ENCODE peak calls at places on chromosomes 13 and 19, in eight cellular contexts. U is stimulated activated CD8-positive, alpha-beta memory T cell treated with anti-CD3 and anti-CD28 coated beads, Interleukin-12 subunit alpha, Interleukin-12 subunit beta, amount 100 ng/mL, for 4 hours; S is activated CD8-positive, alpha-beta memory T cell treated with anti-CD3 and anti-CD28 coated beads for 1 hour; I is activated T-helper 2 cell treated with anti-CD3 and anti-CD28 coated beads, Interferon-gamma antibody, Interleukin-2, Interleukin-4, amounts not matched to agents 10 μg/mL and 5 μg/mL and 100 μg/mL, durations not matched to agents 14 hours and 24 hours and 36 hours; K is AG09319; R is cardiac muscle cell; H is activated CD4-positive, alpha-beta T cell treated with anti-CD3 and anti-CD28 coated beads for 24 hours; B is HEK293T. V is an unnamed sample.

GRCh38 chr19:6276447-6276846 is 3.3 kb downstream of the MLLT1 start:
- DNase-seq in R (peak; percentile 26), S (no peak), U (no peak), K (peak; percentile 70), H (no peak), B (no peak), I (no peak), V (no peak)

GRCh38 chr13:51674276-51674675 is 90.0 kb downstream of the WDFY2 start:
- DNase-seq in B (no peak), R (no peak), S (no peak), H (no peak), K (no peak), U (no peak), I (no peak), V (no peak)

GRCh38 chr13:21106089-21106488 is 44.7 kb upstream of the LATS2 start:
- DNase-seq in H (no peak), S (no peak), U (no peak), I (no peak), R (no peak), K (no peak), B (no peak), V (no peak)

GRCh38 chr19:27858981-27859581 is 1353.9 kb downstream of the UQCRFS1 start:
- DNase-seq in K (no peak), B (no peak), S (no peak), U (no peak), R (no peak), H (no peak), I (no peak), V (no peak)

GRCh38 chr19:46471116-46471733 is at the start of gene PNMA8A:
- DNase-seq in I (no peak), B (peak; percentile 88), U (no peak), K (no peak), R (peak; percentile 95), H (no peak), S (no peak), V (peak; percentile 45)

GRCh38 chr13:89343165-89343564 is 1672.0 kb downstream of the SLITRK5 start:
- DNase-seq in H (no peak), R (no peak), S (no peak), I (no peak), U (no peak), B (no peak), K (no peak), V (no peak)

GRCh38 chr13:66995366-66995663 is 234.8 kb downstream of the PCDH9 start:
- DNase-seq in I (no peak), B (no peak), U (no peak), S (no peak), H (no peak), R (no peak), K (no peak), V (no peak)

GRCh38 chr13:24076124-24076523 is 84.4 kb upstream of the SPATA13 start:
- DNase-seq in B (no peak), H (no peak), K (no peak), I (no peak), U (no peak), R (no peak), S (no peak), V (no peak)

GRCh38 chr19:1837625-1838105 is 10.6 kb downstream of the REXO1 start:
- DNase-seq in U (no peak), B (peak; percentile 81), I (peak; percentile 43), S (peak; percentile 47), R (peak; percentile 66), H (peak; percentile 50), K (no peak), V (no peak)

GRCh38 chr19:13053238-13053637 is 49.4 kb downstream of the LYL1 start:
- DNase-seq in S (no peak), R (no peak), H (no peak), U (no peak), B (no peak), I (no peak), K (no peak), V (no peak)

GRCh38 chr13:76667551-76667950 is 218.7 kb downstream of the KCTD12 start:
- DNase-seq in I (no peak), H (no peak), R (no peak), S (no peak), U (no peak), K (peak; percentile 53), B (no peak), V (no peak)

GRCh38 chr13:43614063-43614462 is 172.7 kb downstream of the ENOX1 start:
- DNase-seq in K (no peak), S (no peak), I (no peak), B (no peak), R (no peak), H (no peak), U (no peak), V (no peak)

GRCh38 chr13:26382843-26383242 is 128.9 kb downstream of the CDK8 start:
- DNase-seq in U (no peak), I (no peak), R (no peak), H (no peak), B (no peak), K (no peak), S (no peak), V (no peak)

GRCh38 chr13:42164557-42165125 is 107.3 kb upstream of the AKAP11 start:
- DNase-seq in U (no peak), H (no peak), I (no peak), B (no peak), R (no peak), S (no peak), K (no peak), V (no peak)

GRCh38 chr13:20908714-20909497 is 6.4 kb upstream of the XPO4 start:
- DNase-seq in I (no peak), H (no peak), S (no peak), U (no peak), R (no peak), K (no peak), B (no peak), V (no peak)

GRCh38 chr19:4682417-4683200 is 12.5 kb upstream of the MYDGF start:
- DNase-seq in K (no peak), H (no peak), S (no peak), U (no peak), I (no peak), R (no peak), B (no peak), V (no peak)

GRCh38 chr19:50189326-50189725 is 14.1 kb upstream of the MYH14 start:
- DNase-seq in I (no peak), B (no peak), R (no peak), S (no peak), K (no peak), H (no peak), U (no peak), V (no peak)

V was measured in cerebellar nuclear complex.